ENCODE peak calls at places on chromosomes 1 and 21, in four cellular contexts. X, U, K and V are unnamed samples.

GRCh38 chr21:45129231-45129923 is 55.0 kb downstream of the ADARB1 start:
- DNase-seq in U (peak; percentile 69), X (peak; percentile 54), K (no peak), V (peak; percentile 78)

GRCh38 chr1:44739361-44740178 is at the start of gene KIF2C:
- DNase-seq in X (peak; percentile 97), K (peak; percentile 97), U (peak; percentile 99), V (peak; percentile 93)

GRCh38 chr1:56540467-56540866 is 38.9 kb downstream of the PLPP3 start:
- DNase-seq in K (no peak), X (no peak), U (no peak), V (no peak)

GRCh38 chr1:233514946-233515391 is 98.9 kb upstream of the KCNK1 start:
- DNase-seq in X (no peak), U (no peak), K (no peak), V (no peak)

GRCh38 chr1:85599076-85599491 is 18.5 kb downstream of the CCN1 start:
- DNase-seq in X (no peak), U (no peak), K (no peak), V (no peak)

GRCh38 chr1:88936760-88937342 is 45.5 kb upstream of the GTF2B start:
- DNase-seq in X (no peak), K (no peak), U (no peak), V (no peak)

GRCh38 chr1:113804421-113805255 is 7.6 kb downstream of the RSBN1 start:
- DNase-seq in X (no peak), K (no peak), U (no peak), V (peak; percentile 47)

GRCh38 chr1:170225735-170226524 is 80.2 kb downstream of the NTMT2 start:
- DNase-seq in K (no peak), X (no peak), U (no peak), V (no peak)

GRCh38 chr1:235295902-235296350 is 32.1 kb downstream of the ARID4B start:
- DNase-seq in U (no peak), K (peak; percentile 80), X (no peak), V (no peak)

DNA sequence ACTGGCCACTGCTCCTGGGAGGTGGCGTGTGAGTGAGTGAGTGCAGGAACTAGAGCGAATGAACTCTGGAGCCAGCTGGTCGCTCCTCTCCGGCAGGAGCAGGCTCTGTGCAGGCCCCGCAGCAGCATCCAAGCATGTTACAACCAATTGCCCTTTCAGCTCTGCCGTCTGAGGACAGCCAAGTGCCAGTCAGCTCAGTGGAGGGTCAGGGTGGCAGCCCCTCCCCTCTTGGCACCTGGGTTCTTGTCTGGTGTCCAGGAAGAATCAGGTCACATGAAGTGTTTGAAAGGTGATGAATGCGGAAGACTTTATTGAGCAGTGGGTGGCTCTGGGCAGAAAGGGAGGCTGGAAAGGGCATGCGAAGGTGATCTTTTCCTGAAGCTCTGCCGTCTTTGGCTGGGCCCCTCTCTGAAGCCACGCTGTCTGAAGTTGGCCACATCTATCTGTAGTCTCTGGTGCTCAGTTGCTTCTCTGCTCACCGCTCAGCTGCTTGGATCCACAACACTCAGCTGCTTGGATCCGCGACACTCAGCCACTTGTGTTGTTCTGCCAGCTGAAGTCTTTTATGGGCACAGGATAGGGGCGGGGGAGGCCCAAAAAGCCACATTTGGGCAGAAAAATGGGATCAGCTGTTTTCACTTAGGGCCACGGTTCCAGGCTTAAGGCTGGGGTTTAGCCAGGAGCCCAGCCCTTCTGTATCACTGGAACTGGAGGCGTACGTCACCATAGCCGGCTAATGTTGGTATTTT is 139.8 kb downstream of the ADSS2 start:
- DNase-seq in K (no peak), U (no peak), X (no peak), V (no peak)
- TF ChIP-seq POLR2A in K (no peak), U (no peak), X (no peak), V (no peak)

GRCh38 chr1:75431843-75432242 is 179.1 kb downstream of the SLC44A5 start:
- DNase-seq in K (no peak), U (no peak), X (no peak), V (no peak)
- TF ChIP-seq POLR2A in K (no peak), U (no peak), X (no peak), V (no peak)

GRCh38 chr1:43171876-43172531 is at the start of the genes CFAP57 and EBNA1BP2:
- DNase-seq in K (peak; percentile 92), X (peak; percentile 91), U (peak; percentile 95), V (peak; percentile 89)
- TF ChIP-seq POLR2A in K (no peak), X (no peak), U (no peak), V (peak; percentile 84)

DNA sequence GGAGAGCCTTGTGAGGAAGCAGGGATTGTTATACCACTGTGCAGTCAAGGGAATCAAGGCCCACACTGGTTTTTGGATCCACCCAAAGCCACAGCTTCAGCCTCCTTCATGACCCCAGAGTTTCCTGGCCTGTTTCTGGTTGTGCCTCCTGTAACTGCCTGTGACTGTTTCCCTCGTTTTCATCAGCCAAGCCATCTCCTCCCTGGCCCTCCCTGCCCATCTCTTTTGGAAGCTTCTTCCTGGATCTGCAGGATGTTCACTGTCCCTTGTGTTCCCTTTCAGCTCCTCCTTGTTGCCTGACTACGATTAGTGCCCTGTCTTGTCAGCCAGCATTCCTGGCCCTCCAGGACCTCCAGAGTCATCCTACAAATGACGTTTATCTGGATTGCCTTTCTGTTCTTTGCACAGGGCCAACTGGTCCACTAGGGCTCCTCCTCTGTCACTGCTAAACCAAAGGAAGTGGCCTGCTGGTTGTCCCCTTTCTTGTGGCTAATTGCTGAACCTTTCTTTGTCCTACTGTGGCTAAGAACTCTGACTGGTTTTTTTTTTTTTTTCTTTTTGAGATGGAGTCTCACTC is 17.9 kb downstream of the SFT2D2 start:
- DNase-seq in X (no peak), K (no peak), U (no peak), V (no peak)
- TF ChIP-seq POLR2A in X (no peak), K (no peak), U (no peak), V (no peak)

GRCh38 chr1:116879478-116880133 is 30.1 kb upstream of the PTGFRN start:
- DNase-seq in U (no peak), K (peak; percentile 38), X (no peak), V (no peak)

GRCh38 chr1:116881879-116882520 is 27.7 kb upstream of the PTGFRN start:
- DNase-seq in K (peak; percentile 36), U (no peak), X (peak; percentile 41), V (no peak)

GRCh38 chr1:116880952-116881351 is 28.8 kb upstream of the PTGFRN start:
- DNase-seq in U (no peak), X (no peak), K (no peak), V (no peak)

GRCh38 chr1:116877369-116877768 is 32.3 kb upstream of the PTGFRN start:
- DNase-seq in X (no peak), K (no peak), U (no peak), V (no peak)

DNA sequence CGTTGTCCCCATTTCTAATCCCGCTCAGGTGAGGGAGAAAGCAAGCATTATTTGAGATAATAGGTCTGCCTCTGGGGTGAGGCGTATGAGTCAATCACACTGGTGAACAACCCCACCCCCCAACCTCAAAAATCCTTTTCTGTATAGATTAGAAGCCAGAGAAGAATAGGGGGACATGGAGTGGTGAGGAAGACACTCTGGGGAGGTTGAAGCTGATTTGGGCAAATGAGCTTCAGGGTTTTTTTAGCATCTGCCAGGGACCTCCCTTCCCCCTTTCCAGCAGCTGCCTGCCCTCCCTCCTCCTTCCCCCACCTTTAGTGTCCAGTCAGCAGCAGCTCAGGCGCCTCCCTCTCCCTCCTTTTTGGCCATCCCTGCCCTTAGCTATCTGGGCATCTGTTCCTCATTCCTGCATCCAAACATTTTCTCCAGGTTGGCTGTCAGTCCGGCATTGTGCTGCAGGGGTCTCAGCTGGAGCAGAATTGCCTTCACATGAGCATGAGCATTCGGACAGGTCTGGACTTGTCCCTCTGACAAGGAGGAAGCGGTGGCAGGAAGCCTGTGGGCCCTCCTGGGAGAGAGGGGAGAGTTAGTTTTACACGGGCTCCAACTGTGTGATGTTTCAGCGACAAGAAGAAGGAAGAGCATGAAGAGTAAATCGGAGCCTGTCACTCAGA is 30.8 kb upstream of the PTGFRN start:
- DNase-seq in K (no peak), U (no peak), X (peak; percentile 38), V (no peak)
- TF ChIP-seq POLR2A in K (no peak), U (no peak), X (no peak), V (no peak)

DNA sequence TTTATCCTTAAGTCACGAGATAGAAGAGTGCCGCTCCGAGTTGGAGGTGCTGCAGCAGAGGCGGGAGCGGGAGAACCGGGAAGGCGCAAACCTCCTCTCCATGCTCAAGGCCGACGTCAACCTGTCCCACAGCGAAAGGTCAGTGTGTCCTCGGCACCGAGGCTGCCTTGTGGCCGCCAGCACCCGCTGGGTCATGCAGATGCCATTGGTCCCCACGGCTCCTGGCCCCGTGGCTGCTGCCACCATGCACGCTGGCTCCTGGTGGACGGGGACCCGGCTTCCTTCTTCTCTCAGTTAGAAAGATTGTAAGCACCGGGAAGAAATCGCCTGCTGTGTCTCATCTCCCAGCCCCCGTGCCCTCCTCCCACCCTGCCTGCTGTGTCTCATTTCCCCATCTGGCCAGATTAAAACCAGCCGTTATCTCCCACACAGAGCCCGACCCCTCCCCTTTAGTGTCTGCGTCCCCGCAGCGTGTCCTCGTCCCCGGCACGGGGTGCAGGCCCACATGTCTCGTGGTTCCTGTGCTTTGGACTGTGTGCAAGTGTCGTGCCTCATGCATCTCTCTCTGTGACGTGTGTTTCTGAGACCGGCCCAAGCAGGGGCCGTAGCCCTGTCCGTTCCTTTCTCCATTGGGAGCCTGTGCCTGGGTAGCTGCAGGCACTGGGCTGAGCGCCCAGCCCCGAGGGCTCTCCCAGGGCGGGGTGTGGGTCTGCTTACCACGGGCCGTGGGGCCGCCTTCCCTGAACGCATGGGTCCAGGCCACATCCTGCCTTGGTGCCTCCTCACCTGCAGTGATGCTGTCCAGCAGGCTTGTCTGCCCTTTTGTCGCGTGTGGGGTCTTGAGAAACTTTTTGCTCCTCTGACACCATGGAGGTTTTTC is 62.1 kb downstream of the PCNT start:
- DNase-seq in K (no peak), U (no peak), X (no peak), V (no peak)
- TF ChIP-seq POLR2A in K (no peak), U (no peak), X (no peak), V (no peak)

GRCh38 chr1:229438021-229438420 is 4.1 kb upstream of the ACTA1 start:
- DNase-seq in X (no peak), K (no peak), U (no peak), V (no peak)
- TF ChIP-seq POLR2A in X (no peak), K (no peak), U (no peak), V (no peak)

GRCh38 chr21:43719748-43720538 is 1.0 kb downstream of the PDXK start:
- DNase-seq in U (peak; percentile 91), K (peak; percentile 39), X (peak; percentile 42), V (no peak)
- TF ChIP-seq POLR2A in U (no peak), K (no peak), X (no peak), V (peak; percentile 32)

GRCh38 chr1:22709891-22710687 is 550 bp upstream of the EPHB2 start:
- DNase-seq in K (no peak), X (peak; percentile 42), U (no peak), V (peak; percentile 63)
- TF ChIP-seq POLR2A in K (no peak), X (no peak), U (no peak), V (no peak)

GRCh38 chr1:3628445-3628844 is 3.6 kb downstream of the TPRG1L start:
- DNase-seq in U (peak; percentile 47), K (no peak), X (no peak), V (no peak)

GRCh38 chr1:3627515-3628253 is 2.9 kb downstream of the TPRG1L start:
- DNase-seq in K (no peak), U (peak; percentile 76), X (no peak), V (no peak)

GRCh38 chr1:3624194-3625136 is at the start of gene TPRG1L:
- DNase-seq in U (peak; percentile 99), K (peak; percentile 99), X (peak; percentile 99), V (peak; percentile 94)

GRCh38 chr1:3623441-3624150 is 1.2 kb upstream of the TPRG1L start:
- DNase-seq in U (peak; percentile 76), X (no peak), K (no peak), V (no peak)

GRCh38 chr1:3625151-3625907 is 514 bp downstream of the TPRG1L start:
- DNase-seq in K (peak; percentile 70), U (peak; percentile 91), X (no peak), V (no peak)
- TF ChIP-seq POLR2A in K (no peak), U (no peak), X (no peak), V (no peak)